ENCODE peak calls at places on chromosomes 6 and 20, in six cellular contexts. F, M, U, D, J and E are unnamed samples. For H3K4me1, the result is how much of the 10 kb centered on the place peaks cover.

GRCh38 chr6:150788135-150788534 is 77.4 kb upstream of the MTHFD1L start:
- DNase-seq in F (no peak), M (no peak), U (no peak), D (no peak), J (no peak), E (no peak)

GRCh38 chr6:97361286-97361685 is 78.3 kb upstream of the MMS22L start:
- DNase-seq in F (no peak), M (no peak), U (no peak), D (no peak), J (no peak), E (no peak)

GRCh38 chr20:4006640-4007039 is 8.7 kb downstream of the RNF24 start:
- DNase-seq in F (no peak), M (no peak), U (no peak), D (peak), J (no peak), E (no peak)

GRCh38 chr6:134714679-134715078 is 235.2 kb downstream of the ALDH8A1 start:
- DNase-seq in F (no peak), M (peak), U (peak), D (no peak), J (no peak), E (no peak)

GRCh38 chr6:82506526-82506925 is 142.9 kb downstream of the TPBG start:
- DNase-seq in F (no peak), M (no peak), U (no peak), D (no peak), J (no peak), E (no peak)

GRCh38 chr6:31639449-31639861 is 13.0 kb downstream of the BAG6 start:
- DNase-seq in F (no peak), M (no peak), U (no peak), D (no peak), J (no peak), E (no peak)

GRCh38 chr6:36755435-36756348 is 58.1 kb downstream of the RAB44 start:
- DNase-seq in F (no peak), M (no peak), U (no peak), D (no peak), J (no peak), E (peak)

GRCh38 chr20:58652606-58653303 is 1.7 kb downstream of the STX16 start:
- DNase-seq in F (no peak), M (no peak), U (no peak), D (no peak), J (no peak), E (no peak)

GRCh38 chr20:7637184-7637583 is 303.1 kb downstream of the HAO1 start:
- DNase-seq in F (no peak), M (no peak), U (no peak), D (no peak), J (no peak), E (no peak)

GRCh38 chr6:140032177-140032576 is 657.7 kb upstream of the CITED2 start:
- DNase-seq in F (no peak), M (no peak), U (no peak), D (no peak), J (no peak), E (no peak)

GRCh38 chr6:13139119-13139518 is 189.2 kb downstream of the TBC1D7 start:
- DNase-seq in F (no peak), M (no peak), U (no peak), D (no peak), J (no peak), E (no peak)

GRCh38 chr6:170227521-170227983 is 63.3 kb downstream of the DLL1 start:
- DNase-seq in F (no peak), M (peak), U (no peak), D (no peak), J (no peak), E (no peak)

GRCh38 chr20:41649489-41649888 is 31.3 kb upstream of the CHD6 start:
- DNase-seq in F (no peak), M (no peak), U (no peak), D (no peak), J (no peak), E (no peak)

GRCh38 chr6:85111481-85112001 is 338.3 kb upstream of the NT5E start:
- DNase-seq in F (peak), M (no peak), U (no peak), D (peak), J (no peak), E (no peak)

GRCh38 chr6:53702316-53702715 is 36.8 kb upstream of the KLHL31 start:
- DNase-seq in F (no peak), M (no peak), U (no peak), D (no peak), J (no peak), E (no peak)

GRCh38 chr20:62389601-62390087 is 2.7 kb downstream of the RPS21 start:
- DNase-seq in F (no peak), M (no peak), U (no peak), D (no peak), J (no peak), E (no peak)

GRCh38 chr6:39344821-39345280 is 22.3 kb upstream of the KCNK16 start:
- DNase-seq in F (no peak), M (no peak), U (no peak), D (no peak), J (no peak), E (no peak)

GRCh38 chr6:154306696-154307095 is 49.9 kb downstream of the IPCEF1 start:
- DNase-seq in F (no peak), M (no peak), U (no peak), D (no peak), J (no peak), E (no peak)

GRCh38 chr6:150573041-150573681 is 26.5 kb upstream of the PLEKHG1 start:
- DNase-seq in F (no peak), M (no peak), U (no peak), D (no peak), J (no peak), E (no peak)

GRCh38 chr6:155832596-155832995 is 377.0 kb upstream of the NOX3 start:
- DNase-seq in F (no peak), M (no peak), U (no peak), D (no peak), J (no peak), E (peak)

GRCh38 chr6:71419954-71420692 is 131.5 kb downstream of the OGFRL1 start:
- DNase-seq in F (peak), M (peak), U (peak), D (peak), J (peak), E (peak)

GRCh38 chr20:57539889-57540288 is 14.9 kb upstream of the CTCFL start:
- DNase-seq in F (no peak), M (no peak), U (no peak), D (no peak), J (no peak), E (no peak)

GRCh38 chr6:31888281-31889258 is 8.9 kb downstream of the EHMT2 start:
- DNase-seq in F (no peak), M (peak), U (no peak), D (no peak), J (no peak), E (peak)

GRCh38 chr6:105952762-105953700 is 133.1 kb upstream of the PRDM1 start:
- DNase-seq in F (no peak), M (no peak), U (no peak), D (no peak), J (no peak), E (no peak)

GRCh38 chr6:63193324-63193723 is 17.9 kb upstream of the FKBP1C start:
- DNase-seq in F (no peak), M (no peak), U (no peak), D (no peak), J (no peak), E (no peak)

GRCh38 chr6:3068329-3069223 is at the start of gene RIPK1:
- DNase-seq in F (peak), M (peak), U (peak), D (peak), J (peak), E (peak)

GRCh38 chr20:53335509-53335908 is 258.1 kb downstream of the ZNF217 start:
- DNase-seq in F (no peak), M (no peak), U (no peak), D (no peak), J (no peak), E (no peak)

GRCh38 chr6:44399991-44400390 is 12.5 kb downstream of the CDC5L start:
- DNase-seq in F (no peak), M (no peak), U (no peak), D (no peak), J (no peak), E (no peak)

GRCh38 chr6:158642097-158642601 is 2.4 kb downstream of the DYNLT1 start:
- DNase-seq in F (no peak), M (peak), U (no peak), D (no peak), J (no peak), E (peak)

GRCh38 chr20:45341939-45342862 is 6.0 kb downstream of the SDC4 start:
- DNase-seq in F (peak), M (peak), U (peak), D (peak), J (peak), E (no peak)

GRCh38 chr20:45946149-45946970 is 11.9 kb downstream of the PCIF1 start:
- DNase-seq in F (no peak), M (peak), U (peak), D (peak), J (no peak), E (no peak)

GRCh38 chr20:2305946-2306345 is 10.1 kb downstream of the TGM3 start:
- DNase-seq in F (no peak), M (no peak), U (no peak), D (no peak), J (no peak), E (no peak)

DNA sequence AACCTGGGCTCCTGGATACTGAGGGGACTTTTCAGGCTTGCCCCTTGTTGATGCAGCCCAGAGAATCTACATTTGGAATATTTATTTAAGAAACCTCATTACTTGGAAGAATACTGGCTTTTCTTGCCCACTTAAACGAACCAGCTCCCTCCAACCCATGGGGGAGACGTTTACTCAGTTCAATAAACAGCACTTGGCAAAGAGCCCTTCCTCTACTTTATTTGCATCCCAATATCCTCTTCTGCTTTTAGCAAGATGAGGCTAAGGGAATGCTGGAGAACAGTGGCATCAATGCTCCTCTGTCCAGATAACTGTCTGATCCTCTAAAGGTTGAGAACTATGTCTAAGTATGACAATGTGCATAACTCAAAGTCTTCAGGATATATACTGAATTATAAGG is 22.2 kb downstream of the PTPRK start:
- DNase-seq in F (no peak), M (no peak), U (no peak), D (no peak), J (no peak), E (no peak)
- H3K4me1 ChIP-seq in F (under half), M (under half), U (under half), D (under half), J (under half), E (under half)

GRCh38 chr6:16145038-16145437 is 16.2 kb downstream of the MYLIP start:
- DNase-seq in F (no peak), M (no peak), U (no peak), D (no peak), J (no peak), E (no peak)

GRCh38 chr6:16137451-16137801 is 8.5 kb downstream of the MYLIP start:
- DNase-seq in F (no peak), M (no peak), U (no peak), D (no peak), J (no peak), E (no peak)

GRCh38 chr6:16140607-16141006 is 11.7 kb downstream of the MYLIP start:
- DNase-seq in F (no peak), M (no peak), U (no peak), D (no peak), J (no peak), E (no peak)

GRCh38 chr6:16139541-16139940 is 10.7 kb downstream of the MYLIP start:
- DNase-seq in F (no peak), M (no peak), U (no peak), D (no peak), J (no peak), E (no peak)

GRCh38 chr6:16141514-16141913 is 12.6 kb downstream of the MYLIP start:
- DNase-seq in F (no peak), M (no peak), U (no peak), D (no peak), J (no peak), E (no peak)
- H3K4me1 ChIP-seq in F (under half), M (under half), U (half or more), D (under half), J (under half), E (under half)

GRCh38 chr6:108651287-108651686 is 90.6 kb downstream of the FOXO3 start:
- DNase-seq in F (no peak), M (no peak), U (no peak), D (no peak), J (no peak), E (no peak)

GRCh38 chr6:108651781-108652227 is 91.1 kb downstream of the FOXO3 start:
- DNase-seq in F (peak), M (no peak), U (no peak), D (peak), J (no peak), E (peak)

GRCh38 chr6:108652375-108652774 is 91.7 kb downstream of the FOXO3 start:
- DNase-seq in F (no peak), M (no peak), U (no peak), D (no peak), J (no peak), E (no peak)

GRCh38 chr6:108650781-108651180 is 90.1 kb downstream of the FOXO3 start:
- DNase-seq in F (no peak), M (no peak), U (no peak), D (no peak), J (no peak), E (no peak)

GRCh38 chr6:108650325-108650724 is 89.6 kb downstream of the FOXO3 start:
- DNase-seq in F (no peak), M (no peak), U (no peak), D (no peak), J (no peak), E (no peak)
- H3K4me1 ChIP-seq in F (under half), M (half or more), U (half or more), D (under half), J (half or more), E (under half)

GRCh38 chr6:33809619-33810018 is 5.8 kb upstream of the MLN start:
- DNase-seq in F (no peak), M (no peak), U (no peak), D (no peak), J (no peak), E (no peak)
- H3K4me1 ChIP-seq in F (under half), M (under half), U (under half), D (under half), J (under half), E (under half)

GRCh38 chr6:30062471-30063178 is 1.6 kb downstream of the POLR1H start:
- DNase-seq in F (no peak), M (no peak), U (no peak), D (no peak), J (no peak), E (no peak)
- H3K4me1 ChIP-seq in F (under half), M (under half), U (under half), D (under half), J (under half), E (under half)

GRCh38 chr6:42367353-42368011 is 84.2 kb downstream of the TRERF1 start:
- DNase-seq in F (no peak), M (peak), U (peak), D (no peak), J (no peak), E (peak)

GRCh38 chr6:42365021-42365420 is 86.7 kb downstream of the TRERF1 start:
- DNase-seq in F (no peak), M (no peak), U (no peak), D (no peak), J (no peak), E (no peak)

GRCh38 chr6:42366999-42367352 is 84.8 kb downstream of the TRERF1 start:
- DNase-seq in F (no peak), M (peak), U (no peak), D (no peak), J (no peak), E (no peak)

GRCh38 chr6:42363906-42364859 is 87.5 kb downstream of the TRERF1 start:
- DNase-seq in F (no peak), M (no peak), U (no peak), D (no peak), J (no peak), E (no peak)

DNA sequence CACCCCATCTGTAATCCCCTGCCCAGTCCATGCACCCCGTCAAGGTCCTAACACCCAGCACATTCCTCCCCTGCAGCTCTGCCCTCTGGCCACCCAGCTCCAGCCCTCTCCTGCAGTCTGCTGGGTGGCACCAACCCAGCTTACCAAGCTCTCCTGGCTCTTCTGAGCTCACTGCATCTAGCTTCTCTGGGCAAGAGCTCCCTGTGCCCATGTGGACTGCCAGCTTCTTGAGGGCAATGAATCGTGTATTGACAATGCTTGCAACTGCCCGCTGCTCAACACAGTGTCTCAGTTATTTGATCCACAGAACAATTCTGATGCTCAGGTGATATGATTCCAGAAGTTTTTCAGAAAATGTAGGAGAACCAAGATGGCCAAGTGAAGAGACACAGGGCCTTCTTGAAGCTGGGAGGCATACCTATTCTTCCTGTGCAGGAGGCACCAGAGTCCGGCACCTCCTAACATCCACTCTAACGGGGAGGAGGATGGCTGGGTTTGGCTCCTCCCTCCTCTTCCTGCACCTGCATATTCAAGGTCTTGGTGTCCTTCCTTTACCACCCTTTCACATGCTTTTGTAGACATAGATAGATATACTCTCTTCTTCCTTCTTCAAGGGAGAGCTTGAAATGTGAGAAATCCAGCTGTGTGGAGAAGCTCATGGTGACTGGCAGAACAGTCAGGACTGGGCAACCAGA is 85.6 kb downstream of the TRERF1 start:
- DNase-seq in F (no peak), M (peak), U (no peak), D (no peak), J (no peak), E (no peak)
- H3K4me1 ChIP-seq in F (under half), M (under half), U (under half), D (under half), J (under half), E (under half)

GRCh38 chr6:20412674-20413073 is 11.0 kb downstream of the E2F3 start:
- DNase-seq in F (no peak), M (no peak), U (no peak), D (no peak), J (no peak), E (no peak)
- H3K4me1 ChIP-seq in F (under half), M (under half), U (under half), D (under half), J (under half), E (under half)